ENCODE peak calls at places on chromosomes 2 and 18, in ten cellular contexts. M is neural crest cell, W is MCF 10A, V is HCT116, T is type B pancreatic cell, X is cardiac fibroblast, B is neural progenitor cell, P is nephron progenitor cell, Z is suprapubic skin, E is GM20000. R is an unnamed sample.
A peak's percentile ranks its signal among the peaks of the same experiment; 100 is the strongest.

GRCh38 chr2:43155842-43156511 is 70.4 kb downstream of the ZFP36L2 start:
- DNase-seq in M (no peak), W (no peak), V (no peak), T (no peak), X (no peak), B (no peak), P (no peak), Z (no peak), E (no peak), R (no peak)

GRCh38 chr2:163775304-163775703 is 39.5 kb upstream of the FIGN start:
- DNase-seq in M (no peak), W (no peak), V (no peak), T (no peak), X (peak; percentile 5), B (no peak), P (no peak), Z (no peak), E (no peak), R (no peak)

GRCh38 chr18:22098563-22098989 is 70.8 kb upstream of the GATA6 start:
- DNase-seq in M (no peak), W (no peak), V (no peak), T (no peak), X (peak; percentile 35), B (no peak), P (no peak), Z (no peak), E (no peak), R (no peak)

GRCh38 chr18:27871731-27872130 is 305.2 kb downstream of the CDH2 start:
- DNase-seq in M (no peak), W (no peak), V (no peak), T (no peak), X (no peak), B (no peak), P (no peak), Z (no peak), E (no peak), R (no peak)

GRCh38 chr18:46167971-46168370 is 63.8 kb downstream of the HAUS1 start:
- DNase-seq in M (no peak), W (no peak), V (no peak), T (no peak), X (no peak), B (no peak), P (no peak), Z (no peak), E (peak; percentile 68), R (peak; percentile 58)

GRCh38 chr18:22189431-22189830 is 20.0 kb downstream of the GATA6 start:
- DNase-seq in M (no peak), W (no peak), V (no peak), T (no peak), X (peak; percentile 77), B (no peak), P (no peak), Z (no peak), E (no peak), R (no peak)

GRCh38 chr18:74226156-74226555 is 65.6 kb downstream of the CYB5A start:
- DNase-seq in M (no peak), W (no peak), V (no peak), T (no peak), X (peak; percentile 26), B (no peak), P (no peak), Z (no peak), E (no peak), R (no peak)

GRCh38 chr18:75455249-75456183 is 28.0 kb upstream of the SMIM21 start:
- DNase-seq in M (peak; percentile 32), W (no peak), V (no peak), T (peak; percentile 81), X (peak; percentile 25), B (peak; percentile 65), P (peak; percentile 77), Z (no peak), E (no peak), R (no peak)

GRCh38 chr2:44496130-44496529 is 134.4 kb downstream of the CAMKMT start:
- DNase-seq in M (no peak), W (no peak), V (no peak), T (no peak), X (no peak), B (no peak), P (no peak), Z (no peak), E (no peak), R (no peak)

GRCh38 chr2:212441821-212442220 is 96.8 kb downstream of the ERBB4 start:
- DNase-seq in M (no peak), W (no peak), V (no peak), T (no peak), X (no peak), B (no peak), P (no peak), Z (no peak), E (no peak), R (no peak)

GRCh38 chr2:112679484-112679883 is 33.7 kb downstream of the SLC20A1 start:
- DNase-seq in M (no peak), W (peak; percentile 80), V (no peak), T (no peak), X (peak; percentile 65), B (no peak), P (no peak), Z (no peak), E (no peak), R (no peak)

GRCh38 chr18:9237982-9238381 is 96.6 kb upstream of the TWSG1 start:
- DNase-seq in M (no peak), W (no peak), V (no peak), T (no peak), X (no peak), B (no peak), P (no peak), Z (no peak), E (no peak), R (no peak)

GRCh38 chr2:98508690-98509054 is 64.0 kb downstream of the INPP4A start:
- DNase-seq in M (no peak), W (peak; percentile 94), V (no peak), T (peak; percentile 36), X (peak; percentile 91), B (no peak), P (no peak), Z (peak; percentile 83), E (no peak), R (peak; percentile 92)

GRCh38 chr2:9317559-9317958 is 105.8 kb downstream of the ITGB1BP1 start:
- DNase-seq in M (no peak), W (no peak), V (no peak), T (no peak), X (no peak), B (no peak), P (no peak), Z (no peak), E (no peak), R (no peak)

GRCh38 chr2:109185801-109186570 is 57.0 kb downstream of the SH3RF3 start:
- DNase-seq in M (no peak), W (peak; percentile 57), V (no peak), T (no peak), X (peak; percentile 79), B (no peak), P (no peak), Z (no peak), E (no peak), R (no peak)
- TF ChIP-seq CTCF in M (no peak), W (no peak), V (no peak), T (no peak), X (no peak), B (no peak), P (no peak), Z (no peak), E (no peak), R (no peak)

GRCh38 chr2:218786133-218786532 is 4.2 kb downstream of the CYP27A1 start:
- DNase-seq in M (no peak), W (no peak), V (no peak), T (no peak), X (no peak), B (no peak), P (no peak), Z (no peak), E (no peak), R (no peak)

GRCh38 chr2:218782529-218782845 is 540 bp downstream of the CYP27A1 start:
- DNase-seq in M (no peak), W (no peak), V (no peak), T (no peak), X (no peak), B (no peak), P (no peak), Z (no peak), E (no peak), R (no peak)

GRCh38 chr2:218781691-218782528 is at the start of gene CYP27A1:
- DNase-seq in M (peak; percentile 16), W (no peak), V (no peak), T (peak; percentile 72), X (peak; percentile 32), B (peak; percentile 71), P (peak; percentile 59), Z (peak; percentile 87), E (peak; percentile 34), R (peak; percentile 55)

GRCh38 chr2:218783612-218784169 is 1.7 kb downstream of the CYP27A1 start:
- DNase-seq in M (no peak), W (no peak), V (no peak), T (no peak), X (no peak), B (no peak), P (no peak), Z (no peak), E (no peak), R (no peak)

DNA sequence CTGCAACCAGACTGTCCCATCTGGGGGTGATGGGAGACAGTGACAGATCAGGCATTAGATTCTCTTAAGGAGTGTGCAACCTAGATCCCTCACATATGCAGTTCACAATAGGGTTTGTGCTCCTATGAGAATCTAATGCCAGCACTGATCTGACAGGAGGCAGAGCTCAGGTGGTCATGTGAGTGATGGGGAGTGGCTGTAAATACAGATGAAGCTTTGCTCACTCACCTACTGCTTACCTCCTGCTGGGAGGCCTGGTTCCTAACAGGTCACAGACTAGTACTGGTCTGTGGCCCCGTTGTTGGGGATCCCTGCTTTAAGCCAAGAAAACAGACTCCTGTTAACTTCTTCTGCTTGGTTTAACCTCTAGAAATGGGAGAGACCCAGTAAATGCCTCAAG is 3.2 kb downstream of the CYP27A1 start:
- DNase-seq in M (no peak), W (no peak), V (no peak), T (no peak), X (no peak), B (no peak), P (no peak), Z (no peak), E (no peak), R (no peak)
- TF ChIP-seq CTCF in M (no peak), W (no peak), V (no peak), T (no peak), X (no peak), B (no peak), P (no peak), Z (no peak), E (no peak), R (no peak)

GRCh38 chr18:5237083-5237722 is 40.1 kb upstream of the AKAIN1 start:
- DNase-seq in M (no peak), W (no peak), V (no peak), T (no peak), X (peak; percentile 11), B (no peak), P (peak; percentile 5), Z (no peak), E (no peak), R (peak; percentile 43)
- TF ChIP-seq CTCF in M (no peak), W (no peak), V (no peak), T (no peak), X (no peak), B (no peak), P (no peak), Z (no peak), E (no peak), R (no peak)

DNA sequence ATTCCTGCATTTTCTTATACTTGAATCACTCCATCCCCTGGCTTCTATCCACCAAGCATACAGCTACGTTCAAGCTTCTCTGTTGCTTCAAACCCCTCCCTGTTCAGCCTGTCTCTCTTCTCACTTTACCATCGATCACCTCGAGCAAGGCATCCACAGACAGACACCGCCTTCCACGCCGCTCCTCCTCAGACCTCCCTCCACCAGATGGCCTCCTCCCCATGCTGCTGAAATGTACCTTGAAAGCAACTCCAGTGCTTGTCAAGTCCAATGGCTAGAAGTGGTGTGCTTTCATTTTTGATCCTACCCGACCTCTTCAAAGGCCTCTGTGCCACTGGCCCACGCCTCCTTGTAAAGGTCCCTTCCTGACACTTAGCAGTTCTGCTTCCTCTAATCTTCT is 131.3 kb upstream of the ACAA2 start:
- DNase-seq in M (no peak), W (no peak), V (no peak), T (no peak), X (peak; percentile 3), B (no peak), P (peak; percentile 54), Z (no peak), E (no peak), R (no peak)
- TF ChIP-seq CTCF in M (no peak), W (no peak), V (no peak), T (no peak), X (no peak), B (peak; percentile 6), P (no peak), Z (no peak), E (peak; percentile 23), R (no peak)

R was measured in CD14-positive monocyte.